ENCODE peak calls at places on chromosomes 12 and 14, in six cellular contexts. One of them, this sample, is unnamed.

GRCh38 chr14:34407951-34408350 is 54.1 kb downstream of the SPTSSA start:
- DNase-seq in transverse colon: no peak
- DNase-seq in left lung: no peak
- DNase-seq in keratinocyte: no peak
- DNase-seq in Peyer's patch: no peak
- DNase-seq in brain microvascular endothelial cell: no peak
- DNase-seq in this sample: no peak

GRCh38 chr14:94110552-94111181 is at the start of gene IFI27:
- DNase-seq in transverse colon: peak; percentile 81
- DNase-seq in left lung: no peak
- DNase-seq in keratinocyte: peak; percentile 26
- DNase-seq in Peyer's patch: peak; percentile 81
- DNase-seq in brain microvascular endothelial cell: no peak
- DNase-seq in this sample: no peak

GRCh38 chr12:106954462-106955376 is 988 bp upstream of the TMEM263 start:
- DNase-seq in transverse colon: peak; percentile 24
- DNase-seq in left lung: peak; percentile 79
- DNase-seq in keratinocyte: no peak
- DNase-seq in Peyer's patch: peak; percentile 60
- DNase-seq in brain microvascular endothelial cell: no peak
- DNase-seq in this sample: no peak

GRCh38 chr12:48770756-48771155 is 18.1 kb downstream of the ADCY6 start:
- DNase-seq in transverse colon: no peak
- DNase-seq in left lung: no peak
- DNase-seq in keratinocyte: no peak
- DNase-seq in Peyer's patch: no peak
- DNase-seq in brain microvascular endothelial cell: no peak
- DNase-seq in this sample: no peak

GRCh38 chr14:51185754-51186153 is 54.3 kb upstream of the TMX1 start:
- DNase-seq in transverse colon: no peak
- DNase-seq in left lung: no peak
- DNase-seq in keratinocyte: no peak
- DNase-seq in Peyer's patch: no peak
- DNase-seq in brain microvascular endothelial cell: no peak
- DNase-seq in this sample: no peak

GRCh38 chr12:62466018-62466595 is 519 bp upstream of the MON2 start:
- DNase-seq in transverse colon: peak; percentile 42
- DNase-seq in left lung: no peak
- DNase-seq in keratinocyte: no peak
- DNase-seq in Peyer's patch: peak; percentile 54
- DNase-seq in brain microvascular endothelial cell: peak; percentile 34
- DNase-seq in this sample: no peak

GRCh38 chr12:106001819-106002218 is 136.9 kb downstream of the NUAK1 start:
- DNase-seq in transverse colon: no peak
- DNase-seq in left lung: no peak
- DNase-seq in keratinocyte: no peak
- DNase-seq in Peyer's patch: no peak
- DNase-seq in brain microvascular endothelial cell: no peak
- DNase-seq in this sample: no peak

GRCh38 chr12:31850268-31850667 is 108.9 kb upstream of the RESF1 start:
- DNase-seq in transverse colon: no peak
- DNase-seq in left lung: no peak
- DNase-seq in keratinocyte: no peak
- DNase-seq in Peyer's patch: no peak
- DNase-seq in brain microvascular endothelial cell: no peak
- DNase-seq in this sample: no peak

GRCh38 chr12:102322254-102322653 is 124.6 kb upstream of the PMCH start:
- DNase-seq in transverse colon: no peak
- DNase-seq in left lung: no peak
- DNase-seq in keratinocyte: no peak
- DNase-seq in Peyer's patch: no peak
- DNase-seq in brain microvascular endothelial cell: no peak
- DNase-seq in this sample: no peak

GRCh38 chr14:93171366-93171765 is 13.3 kb downstream of the MOAP1 start:
- DNase-seq in transverse colon: no peak
- DNase-seq in left lung: no peak
- DNase-seq in keratinocyte: no peak
- DNase-seq in Peyer's patch: no peak
- DNase-seq in brain microvascular endothelial cell: no peak
- DNase-seq in this sample: no peak

GRCh38 chr12:24728826-24729225 is 220.1 kb downstream of the BCAT1 start:
- DNase-seq in transverse colon: no peak
- DNase-seq in left lung: no peak
- DNase-seq in keratinocyte: no peak
- DNase-seq in Peyer's patch: no peak
- DNase-seq in brain microvascular endothelial cell: no peak
- DNase-seq in this sample: no peak

GRCh38 chr12:54300732-54301427 is at the start of gene NFE2:
- DNase-seq in transverse colon: peak; percentile 54
- DNase-seq in left lung: peak; percentile 96
- DNase-seq in keratinocyte: no peak
- DNase-seq in Peyer's patch: peak; percentile 69
- DNase-seq in brain microvascular endothelial cell: peak; percentile 60
- DNase-seq in this sample: peak; percentile 51

GRCh38 chr14:59849371-59850130 is 21.0 kb downstream of the RTN1 start:
- DNase-seq in transverse colon: no peak
- DNase-seq in left lung: no peak
- DNase-seq in keratinocyte: no peak
- DNase-seq in Peyer's patch: no peak
- DNase-seq in brain microvascular endothelial cell: no peak
- DNase-seq in this sample: no peak

GRCh38 chr12:19244312-19244711 is 114.8 kb downstream of the PLEKHA5 start:
- DNase-seq in transverse colon: no peak
- DNase-seq in left lung: no peak
- DNase-seq in keratinocyte: no peak
- DNase-seq in Peyer's patch: no peak
- DNase-seq in brain microvascular endothelial cell: no peak
- DNase-seq in this sample: no peak

GRCh38 chr14:72291908-72292688 is 359.9 kb downstream of the RGS6 start:
- DNase-seq in transverse colon: no peak
- DNase-seq in left lung: no peak
- DNase-seq in keratinocyte: no peak
- DNase-seq in Peyer's patch: no peak
- DNase-seq in brain microvascular endothelial cell: peak; percentile 52
- DNase-seq in this sample: peak; percentile 26

GRCh38 chr12:67592228-67593011 is 56.1 kb upstream of the DYRK2 start:
- DNase-seq in transverse colon: no peak
- DNase-seq in left lung: no peak
- DNase-seq in keratinocyte: no peak
- DNase-seq in Peyer's patch: no peak
- DNase-seq in brain microvascular endothelial cell: peak; percentile 63
- DNase-seq in this sample: no peak

GRCh38 chr12:56694161-56694560 is 6.1 kb upstream of the PTGES3 start:
- DNase-seq in transverse colon: no peak
- DNase-seq in left lung: no peak
- DNase-seq in keratinocyte: no peak
- DNase-seq in Peyer's patch: no peak
- DNase-seq in brain microvascular endothelial cell: no peak
- DNase-seq in this sample: no peak

GRCh38 chr12:108214486-108214885 is 85.4 kb downstream of the WSCD2 start:
- DNase-seq in transverse colon: no peak
- DNase-seq in left lung: no peak
- DNase-seq in keratinocyte: no peak
- DNase-seq in Peyer's patch: no peak
- DNase-seq in brain microvascular endothelial cell: peak; percentile 16
- DNase-seq in this sample: no peak

GRCh38 chr14:89344871-89345270 is 72.2 kb downstream of the FOXN3 start:
- DNase-seq in transverse colon: no peak
- DNase-seq in left lung: no peak
- DNase-seq in keratinocyte: no peak
- DNase-seq in Peyer's patch: no peak
- DNase-seq in brain microvascular endothelial cell: no peak
- DNase-seq in this sample: no peak

GRCh38 chr12:57802607-57803006 is 15.9 kb downstream of the AVIL start:
- DNase-seq in transverse colon: no peak
- DNase-seq in left lung: no peak
- DNase-seq in keratinocyte: no peak
- DNase-seq in Peyer's patch: no peak
- DNase-seq in brain microvascular endothelial cell: no peak
- DNase-seq in this sample: no peak

GRCh38 chr12:69052613-69053408 is 119.8 kb upstream of the CPM start:
- DNase-seq in transverse colon: no peak
- DNase-seq in left lung: no peak
- DNase-seq in keratinocyte: peak; percentile 44
- DNase-seq in Peyer's patch: no peak
- DNase-seq in brain microvascular endothelial cell: peak; percentile 82
- DNase-seq in this sample: peak; percentile 44

GRCh38 chr14:23063601-23064000 is 6.3 kb upstream of the CDH24 start:
- DNase-seq in transverse colon: no peak
- DNase-seq in left lung: no peak
- DNase-seq in keratinocyte: no peak
- DNase-seq in Peyer's patch: no peak
- DNase-seq in brain microvascular endothelial cell: no peak
- DNase-seq in this sample: no peak

GRCh38 chr12:10113920-10114319 is 15.1 kb upstream of the CLEC1A start:
- DNase-seq in transverse colon: no peak
- DNase-seq in left lung: no peak
- DNase-seq in keratinocyte: no peak
- DNase-seq in Peyer's patch: no peak
- DNase-seq in brain microvascular endothelial cell: no peak
- DNase-seq in this sample: no peak

DNA sequence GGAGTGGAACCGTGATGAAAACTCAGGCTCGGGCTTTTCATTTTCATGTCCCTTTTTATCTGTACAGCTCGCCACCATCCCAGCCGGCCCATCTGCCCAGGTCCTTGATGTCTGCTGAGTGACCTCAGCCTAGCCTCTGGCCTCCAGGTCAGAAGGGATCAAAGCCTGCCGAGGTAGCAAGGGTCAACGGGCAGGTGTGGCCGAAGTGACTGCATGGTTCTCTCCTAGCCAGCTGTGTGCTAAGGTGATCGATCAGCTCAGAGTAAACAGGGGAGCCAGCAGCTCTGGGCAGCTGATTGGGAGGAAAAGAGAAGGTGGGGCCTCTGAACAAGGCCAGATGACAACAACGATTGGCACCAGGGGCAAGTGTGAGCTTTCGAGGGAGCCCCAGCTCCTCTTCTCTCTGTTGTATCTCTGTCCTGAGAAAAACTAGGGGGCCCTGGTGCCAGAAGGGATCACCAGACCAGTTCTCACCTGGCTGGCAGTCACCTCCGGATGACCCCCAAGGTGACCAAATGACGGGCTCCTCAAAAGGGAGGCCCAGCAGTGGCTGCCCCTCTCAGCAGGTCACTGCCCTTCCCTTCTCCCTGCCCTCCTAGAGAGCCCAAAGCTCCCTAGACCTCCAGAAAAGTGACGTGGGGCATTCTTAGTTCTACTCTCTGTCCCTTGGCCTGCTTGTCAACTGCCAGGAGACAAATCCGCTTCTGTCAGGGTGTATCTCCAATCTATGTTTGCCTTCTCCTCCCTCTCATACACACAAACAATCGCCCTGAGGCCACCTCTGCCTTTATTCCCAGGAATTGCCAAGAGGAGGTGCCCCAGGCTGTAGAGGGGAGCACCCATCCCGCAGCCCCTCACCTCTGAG is 3.4 kb downstream of the SLC6A12 start:
- DNase-seq in transverse colon: no peak
- DNase-seq in left lung: no peak
- DNase-seq in keratinocyte: no peak
- DNase-seq in Peyer's patch: no peak
- DNase-seq in brain microvascular endothelial cell: no peak
- DNase-seq in this sample: no peak
- H3K27me3 ChIP-seq in transverse colon: peaks cover 18% of the 10 kb centered on the region
- H3K27me3 ChIP-seq in left lung: peaks cover 47% of the 10 kb centered on the region
- H3K27me3 ChIP-seq in keratinocyte: peaks cover 29% of the 10 kb centered on the region
- H3K27me3 ChIP-seq in Peyer's patch: no peaks in the 10 kb centered on the region
- H3K27me3 ChIP-seq in brain microvascular endothelial cell: peaks cover 28% of the 10 kb centered on the region
- H3K27me3 ChIP-seq in this sample: peaks cover 67% of the 10 kb centered on the region

GRCh38 chr14:99524804-99525698 is 43.8 kb downstream of the CCNK start:
- DNase-seq in transverse colon: peak; percentile 38
- DNase-seq in left lung: peak; percentile 62
- DNase-seq in keratinocyte: no peak
- DNase-seq in Peyer's patch: no peak
- DNase-seq in brain microvascular endothelial cell: peak; percentile 16
- DNase-seq in this sample: no peak
- TF ChIP-seq CTCF in transverse colon: no peak
- TF ChIP-seq CTCF in left lung: no peak
- TF ChIP-seq CTCF in keratinocyte: peak; percentile 46
- TF ChIP-seq CTCF in Peyer's patch: peak; percentile 30
- TF ChIP-seq CTCF in brain microvascular endothelial cell: peak; percentile 57
- TF ChIP-seq CTCF in this sample: peak; percentile 48

GRCh38 chr12:132388379-132389015 is 59.1 kb upstream of the GALNT9 start:
- DNase-seq in transverse colon: no peak
- DNase-seq in left lung: peak; percentile 60
- DNase-seq in keratinocyte: no peak
- DNase-seq in Peyer's patch: no peak
- DNase-seq in brain microvascular endothelial cell: no peak
- DNase-seq in this sample: no peak
- H3K27me3 ChIP-seq in transverse colon: peaks cover 65% of the 10 kb centered on the region
- H3K27me3 ChIP-seq in left lung: peaks cover 73% of the 10 kb centered on the region
- H3K27me3 ChIP-seq in keratinocyte: peaks cover 47% of the 10 kb centered on the region
- H3K27me3 ChIP-seq in Peyer's patch: no peaks in the 10 kb centered on the region
- H3K27me3 ChIP-seq in brain microvascular endothelial cell: peaks cover 29% of the 10 kb centered on the region
- H3K27me3 ChIP-seq in this sample: peaks cover 33% of the 10 kb centered on the region

GRCh38 chr12:115859231-115859630 is 418.3 kb downstream of the MED13L start:
- DNase-seq in transverse colon: no peak
- DNase-seq in left lung: no peak
- DNase-seq in keratinocyte: no peak
- DNase-seq in Peyer's patch: no peak
- DNase-seq in brain microvascular endothelial cell: no peak
- DNase-seq in this sample: no peak

GRCh38 chr12:115860619-115861018 is 416.9 kb downstream of the MED13L start:
- DNase-seq in transverse colon: no peak
- DNase-seq in left lung: no peak
- DNase-seq in keratinocyte: no peak
- DNase-seq in Peyer's patch: no peak
- DNase-seq in brain microvascular endothelial cell: no peak
- DNase-seq in this sample: no peak

GRCh38 chr12:115852054-115852453 is 425.4 kb downstream of the MED13L start:
- DNase-seq in transverse colon: no peak
- DNase-seq in left lung: no peak
- DNase-seq in keratinocyte: no peak
- DNase-seq in Peyer's patch: no peak
- DNase-seq in brain microvascular endothelial cell: no peak
- DNase-seq in this sample: no peak

GRCh38 chr12:115857923-115858322 is 419.6 kb downstream of the MED13L start:
- DNase-seq in transverse colon: no peak
- DNase-seq in left lung: no peak
- DNase-seq in keratinocyte: no peak
- DNase-seq in Peyer's patch: no peak
- DNase-seq in brain microvascular endothelial cell: no peak
- DNase-seq in this sample: no peak

DNA sequence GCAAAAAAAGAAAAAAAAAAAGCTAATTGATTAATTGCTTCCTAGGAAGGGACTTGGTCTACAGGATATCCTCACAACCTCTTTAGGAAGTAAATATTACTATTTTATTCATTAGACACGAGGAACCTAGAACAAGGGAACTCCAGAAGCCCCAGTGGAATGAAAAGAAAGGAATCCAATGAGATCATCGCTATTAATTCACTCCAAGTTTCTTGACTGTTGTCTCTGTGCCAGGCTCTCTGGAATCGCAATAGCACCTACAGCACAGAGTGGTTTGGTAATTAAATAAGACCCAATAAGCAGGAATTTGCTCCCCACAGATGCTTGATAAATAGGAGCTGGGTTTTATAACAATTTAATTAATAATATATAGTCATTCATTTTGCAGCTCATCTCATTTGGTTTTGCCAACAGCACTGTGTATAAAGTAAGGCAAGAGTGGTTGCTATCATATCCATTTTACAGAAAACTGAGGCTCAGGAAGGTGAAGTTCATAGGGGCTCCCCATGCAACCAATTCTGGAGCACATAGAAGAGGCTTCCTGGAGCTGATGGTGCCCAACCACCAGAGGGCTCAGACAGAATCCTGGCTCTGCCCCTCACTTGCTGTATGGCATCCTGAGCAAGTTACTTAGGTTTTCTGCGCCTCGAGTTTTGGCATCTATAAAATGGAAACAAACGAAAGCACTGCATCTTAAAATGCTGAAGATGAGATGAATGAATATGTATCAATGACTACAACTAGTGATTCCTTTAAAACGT is 420.2 kb downstream of the MED13L start:
- DNase-seq in transverse colon: no peak
- DNase-seq in left lung: no peak
- DNase-seq in keratinocyte: no peak
- DNase-seq in Peyer's patch: no peak
- DNase-seq in brain microvascular endothelial cell: no peak
- DNase-seq in this sample: no peak
- TF ChIP-seq CTCF in transverse colon: no peak
- TF ChIP-seq CTCF in left lung: no peak
- TF ChIP-seq CTCF in keratinocyte: no peak
- TF ChIP-seq CTCF in Peyer's patch: no peak
- TF ChIP-seq CTCF in brain microvascular endothelial cell: peak; percentile 4
- TF ChIP-seq CTCF in this sample: peak; percentile 19